ENCODE peak calls at places on chromosomes 3 and 15, in seven cellular contexts. One of them, this sample, is unnamed.

GRCh38 chr3:9301091-9301490 is 51.6 kb upstream of the SRGAP3 start:
- DNase-seq in MG63: no peak
- DNase-seq in tibial artery: no peak
- DNase-seq in stimulated activated CD4-positive, alpha-beta T cell treated with anti-CD3 and anti-CD28 coated beads, Interleukin-1b, Interleukin-23, amount 100 ng/mL, for 4 hours: no peak
- DNase-seq in kidney glomerular epithelial cell: no peak
- DNase-seq in GM06990: no peak
- DNase-seq in iris pigment epithelial cell: no peak
- DNase-seq in this sample: no peak

GRCh38 chr15:76575177-76576078 is 238.9 kb downstream of the ISL2 start:
- DNase-seq in tibial artery: no peak
- DNase-seq in kidney glomerular epithelial cell: peak; percentile 24
- DNase-seq in iris pigment epithelial cell: peak; percentile 26
- DNase-seq in MG63: no peak
- DNase-seq in GM06990: peak; percentile 84
- DNase-seq in stimulated activated CD4-positive, alpha-beta T cell treated with anti-CD3 and anti-CD28 coated beads, Interleukin-1b, Interleukin-23, amount 100 ng/mL, for 4 hours: no peak
- DNase-seq in this sample: no peak

GRCh38 chr15:99158626-99159412 is 53.9 kb downstream of the SYNM start:
- DNase-seq in iris pigment epithelial cell: no peak
- DNase-seq in tibial artery: no peak
- DNase-seq in GM06990: no peak
- DNase-seq in stimulated activated CD4-positive, alpha-beta T cell treated with anti-CD3 and anti-CD28 coated beads, Interleukin-1b, Interleukin-23, amount 100 ng/mL, for 4 hours: no peak
- DNase-seq in kidney glomerular epithelial cell: peak; percentile 15
- DNase-seq in MG63: no peak
- DNase-seq in this sample: no peak

GRCh38 chr3:32901005-32901932 is 50.2 kb upstream of the CCR4 start:
- DNase-seq in iris pigment epithelial cell: no peak
- DNase-seq in MG63: no peak
- DNase-seq in kidney glomerular epithelial cell: no peak
- DNase-seq in stimulated activated CD4-positive, alpha-beta T cell treated with anti-CD3 and anti-CD28 coated beads, Interleukin-1b, Interleukin-23, amount 100 ng/mL, for 4 hours: no peak
- DNase-seq in tibial artery: no peak
- DNase-seq in GM06990: no peak
- DNase-seq in this sample: no peak

GRCh38 chr3:77530870-77531269 is 491.0 kb downstream of the ROBO2 start:
- DNase-seq in MG63: peak; percentile 8
- DNase-seq in stimulated activated CD4-positive, alpha-beta T cell treated with anti-CD3 and anti-CD28 coated beads, Interleukin-1b, Interleukin-23, amount 100 ng/mL, for 4 hours: no peak
- DNase-seq in tibial artery: no peak
- DNase-seq in iris pigment epithelial cell: no peak
- DNase-seq in GM06990: no peak
- DNase-seq in kidney glomerular epithelial cell: no peak
- DNase-seq in this sample: no peak

GRCh38 chr3:177488740-177489139 is 291.5 kb upstream of the TBL1XR1 start:
- DNase-seq in kidney glomerular epithelial cell: no peak
- DNase-seq in GM06990: no peak
- DNase-seq in MG63: peak; percentile 21
- DNase-seq in iris pigment epithelial cell: peak; percentile 28
- DNase-seq in stimulated activated CD4-positive, alpha-beta T cell treated with anti-CD3 and anti-CD28 coated beads, Interleukin-1b, Interleukin-23, amount 100 ng/mL, for 4 hours: no peak
- DNase-seq in tibial artery: no peak
- DNase-seq in this sample: no peak

GRCh38 chr15:25178835-25179672 is 224.3 kb downstream of the SNRPN start:
- DNase-seq in MG63: no peak
- DNase-seq in stimulated activated CD4-positive, alpha-beta T cell treated with anti-CD3 and anti-CD28 coated beads, Interleukin-1b, Interleukin-23, amount 100 ng/mL, for 4 hours: no peak
- DNase-seq in kidney glomerular epithelial cell: no peak
- DNase-seq in tibial artery: no peak
- DNase-seq in GM06990: no peak
- DNase-seq in iris pigment epithelial cell: no peak
- DNase-seq in this sample: no peak

GRCh38 chr15:40906101-40906946 is 12.1 kb downstream of the VPS18 start:
- DNase-seq in MG63: peak; percentile 92
- DNase-seq in iris pigment epithelial cell: peak; percentile 65
- DNase-seq in stimulated activated CD4-positive, alpha-beta T cell treated with anti-CD3 and anti-CD28 coated beads, Interleukin-1b, Interleukin-23, amount 100 ng/mL, for 4 hours: peak; percentile 60
- DNase-seq in kidney glomerular epithelial cell: peak; percentile 91
- DNase-seq in GM06990: peak; percentile 85
- DNase-seq in tibial artery: peak; percentile 93
- DNase-seq in this sample: peak; percentile 90

GRCh38 chr3:168803536-168803935 is 707.8 kb upstream of the GOLIM4 start:
- DNase-seq in tibial artery: no peak
- DNase-seq in iris pigment epithelial cell: peak; percentile 21
- DNase-seq in GM06990: no peak
- DNase-seq in kidney glomerular epithelial cell: no peak
- DNase-seq in MG63: no peak
- DNase-seq in stimulated activated CD4-positive, alpha-beta T cell treated with anti-CD3 and anti-CD28 coated beads, Interleukin-1b, Interleukin-23, amount 100 ng/mL, for 4 hours: no peak
- DNase-seq in this sample: no peak

GRCh38 chr3:36969540-36970432 is 23.1 kb downstream of the EPM2AIP1 start:
- DNase-seq in GM06990: peak; percentile 58
- DNase-seq in stimulated activated CD4-positive, alpha-beta T cell treated with anti-CD3 and anti-CD28 coated beads, Interleukin-1b, Interleukin-23, amount 100 ng/mL, for 4 hours: no peak
- DNase-seq in kidney glomerular epithelial cell: peak; percentile 94
- DNase-seq in iris pigment epithelial cell: peak; percentile 91
- DNase-seq in tibial artery: no peak
- DNase-seq in MG63: peak; percentile 39
- DNase-seq in this sample: peak; percentile 19

This sample was measured in Daoy.